ENCODE peak calls at places on chromosomes 2 and 18, in six cellular contexts. T is EH; D is activated naive CD4-positive, alpha-beta T cell; B is NCI-H1092 treated with DMSO at 0.1 percent for 48 hours; Q is transverse colon; P is NCI-H446 treated with DMSO at 0.1 percent for 48 hours. F is an unnamed sample.

GRCh38 chr18:42548493-42548892 is 567.0 kb downstream of the RIT2 start:
- DNase-seq in T (no peak), D (no peak), B (no peak), Q (no peak), P (no peak), F (no peak)

GRCh38 chr2:188701836-188702235 is 272.3 kb upstream of the COL3A1 start:
- DNase-seq in T (peak), D (no peak), B (no peak), Q (no peak), P (no peak), F (no peak)

GRCh38 chr2:134468093-134468640 is 214.3 kb downstream of the MGAT5 start:
- DNase-seq in T (no peak), D (no peak), B (no peak), Q (no peak), P (no peak), F (no peak)

GRCh38 chr2:234306426-234307173 is 190.3 kb downstream of the ARL4C start:
- DNase-seq in T (no peak), D (no peak), B (no peak), Q (no peak), P (no peak), F (no peak)

GRCh38 chr18:59540356-59540755 is 156.9 kb downstream of the CCBE1 start:
- DNase-seq in T (no peak), D (no peak), B (no peak), Q (no peak), P (no peak), F (no peak)

GRCh38 chr2:212360068-212360460 is 178.5 kb downstream of the ERBB4 start:
- DNase-seq in T (no peak), D (no peak), B (no peak), Q (no peak), P (peak), F (no peak)

GRCh38 chr2:109210431-109211200 is 81.6 kb downstream of the SH3RF3 start:
- DNase-seq in T (peak), D (no peak), B (no peak), Q (no peak), P (no peak), F (no peak)

GRCh38 chr2:86223682-86224560 is 24.7 kb downstream of the MRPL35 start:
- DNase-seq in T (peak), D (no peak), B (no peak), Q (no peak), P (no peak), F (no peak)

GRCh38 chr2:69804416-69804815 is 25.0 kb upstream of the GMCL1 start:
- DNase-seq in T (no peak), D (no peak), B (no peak), Q (no peak), P (no peak), F (no peak)

GRCh38 chr18:11860594-11861450 is 9.6 kb downstream of the CHMP1B start:
- DNase-seq in T (no peak), D (no peak), B (no peak), Q (no peak), P (no peak), F (no peak)

GRCh38 chr2:44084850-44085249 is 83.8 kb upstream of the PPM1B start:
- DNase-seq in T (no peak), D (no peak), B (no peak), Q (no peak), P (no peak), F (no peak)

GRCh38 chr2:37459095-37459981 is 114.9 kb downstream of the QPCT start:
- DNase-seq in T (peak), D (no peak), B (no peak), Q (no peak), P (no peak), F (no peak)

GRCh38 chr2:232336956-232337700 is 41.4 kb upstream of the ALPP start:
- DNase-seq in T (no peak), D (no peak), B (no peak), Q (no peak), P (no peak), F (no peak)

GRCh38 chr18:47775961-47776360 is 154.5 kb downstream of the SMAD2 start:
- DNase-seq in T (peak), D (no peak), B (no peak), Q (no peak), P (no peak), F (peak)

GRCh38 chr2:239951825-239952224 is 73.3 kb downstream of the NDUFA10 start:
- DNase-seq in T (no peak), D (no peak), B (no peak), Q (no peak), P (no peak), F (no peak)

GRCh38 chr2:133718688-133719201 is 150.5 kb upstream of the NCKAP5 start:
- DNase-seq in T (peak), D (no peak), B (no peak), Q (no peak), P (peak), F (peak)

GRCh38 chr2:19883486-19883885 is 18.3 kb downstream of the TTC32 start:
- DNase-seq in T (no peak), D (no peak), B (no peak), Q (no peak), P (no peak), F (no peak)

GRCh38 chr2:174985624-174986023 is 19.6 kb downstream of the CHN1 start:
- DNase-seq in T (peak), D (no peak), B (no peak), Q (no peak), P (no peak), F (no peak)